ENCODE peak calls at places on chromosomes 7 and 10, in six cellular contexts. K is GM23248, W is heart right ventricle, Z is testis, S is C1 segment of cervical spinal cord, D is HL-60. E is an unnamed sample.

GRCh38 chr10:112741830-112742402 is 208.1 kb upstream of the TCF7L2 start:
- DNase-seq in K (no peak), W (no peak), Z (no peak), S (no peak), D (no peak), E (no peak)

GRCh38 chr7:80307251-80307856 is 172.7 kb downstream of the GNAI1 start:
- DNase-seq in K (peak), W (no peak), Z (no peak), S (no peak), D (no peak), E (no peak)

GRCh38 chr10:70903262-70903921 is 15.0 kb upstream of the PCBD1 start:
- DNase-seq in K (peak), W (peak), Z (peak), S (peak), D (peak), E (peak)

GRCh38 chr7:56106108-56107073 is at the start of gene CHCHD2:
- DNase-seq in K (peak), W (peak), Z (peak), S (peak), D (peak), E (peak)

GRCh38 chr10:80555415-80555814 is 17.7 kb downstream of the SH2D4B start:
- DNase-seq in K (no peak), W (no peak), Z (no peak), S (no peak), D (no peak), E (no peak)

GRCh38 chr7:13852281-13852968 is 137.0 kb downstream of the ETV1 start:
- DNase-seq in K (peak), W (no peak), Z (no peak), S (no peak), D (no peak), E (no peak)

GRCh38 chr10:4086041-4086886 is 301.3 kb upstream of the KLF6 start:
- DNase-seq in K (no peak), W (no peak), Z (no peak), S (no peak), D (no peak), E (no peak)

GRCh38 chr7:90594791-90595317 is 1.3 kb upstream of the CDK14 start:
- DNase-seq in K (peak), W (peak), Z (peak), S (no peak), D (no peak), E (no peak)

GRCh38 chr7:100673942-100674431 is 447 bp downstream of the GNB2 start:
- DNase-seq in K (peak), W (peak), Z (peak), S (peak), D (peak), E (no peak)

GRCh38 chr7:99844354-99844753 is 16.5 kb downstream of the CYP3A43 start:
- DNase-seq in K (no peak), W (no peak), Z (no peak), S (no peak), D (no peak), E (no peak)